ENCODE peak calls at places on chromosomes 7 and 10, in seven cellular contexts. I is neuronal stem cell; P is left lung; W is adrenal gland; D is cardiac muscle cell; T is CD8-positive, alpha-beta memory T cell; M is GM06990. B is an unnamed sample.

GRCh38 chr7:98674461-98674860 is 57.4 kb downstream of the NPTX2 start:
- DNase-seq in M (no peak), W (no peak), P (no peak), D (no peak), I (no peak), T (no peak), B (no peak)

GRCh38 chr10:70035531-70035930 is 17.1 kb upstream of the MACROH2A2 start:
- DNase-seq in D (no peak), M (no peak), P (no peak), W (no peak), I (no peak), T (no peak), B (no peak)

GRCh38 chr7:140512317-140513000 is 33.2 kb upstream of the MKRN1 start:
- DNase-seq in D (peak; percentile 12), T (no peak), W (peak; percentile 23), I (no peak), P (no peak), M (no peak), B (no peak)

GRCh38 chr10:101063548-101064414 is 2.0 kb downstream of the KAZALD1 start:
- DNase-seq in D (no peak), M (no peak), P (no peak), T (no peak), I (no peak), W (no peak), B (peak; percentile 76)

GRCh38 chr10:35042783-35043182 is 47.4 kb downstream of the CUL2 start:
- DNase-seq in I (no peak), P (no peak), T (no peak), W (no peak), D (no peak), M (no peak), B (no peak)

GRCh38 chr7:122303522-122303970 is 1.0 kb downstream of the FEZF1 start:
- DNase-seq in D (no peak), M (no peak), I (no peak), W (no peak), P (no peak), T (no peak), B (no peak)

GRCh38 chr7:100824499-100825214 is 2.7 kb downstream of the EPHB4 start:
- DNase-seq in W (peak; percentile 25), M (no peak), D (no peak), T (no peak), P (peak; percentile 49), I (no peak), B (peak; percentile 60)

GRCh38 chr7:71865169-71865568 is 547.0 kb downstream of the CALN1 start:
- DNase-seq in D (no peak), I (no peak), W (no peak), T (no peak), P (no peak), M (no peak), B (no peak)

GRCh38 chr10:102675151-102675886 is 31.0 kb downstream of the TRIM8 start:
- DNase-seq in W (no peak), M (peak; percentile 33), T (no peak), I (no peak), D (no peak), P (peak; percentile 61), B (peak; percentile 68)
- H3K4me3 ChIP-seq in W (no peak overlapping the region), M (no peak overlapping the region), T (peak overlapping the region; percentile 46), I (no peak overlapping the region), D (no peak overlapping the region), P (no peak overlapping the region), B (no peak overlapping the region)

GRCh38 chr7:2818653-2819052 is 25.5 kb downstream of the GNA12 start:
- DNase-seq in W (no peak), M (no peak), D (no peak), T (no peak), I (no peak), P (no peak), B (no peak)
- H3K27me3 ChIP-seq in W (no peaks in the 10 kb centered on the region), M (no peaks in the 10 kb centered on the region), D (no peaks in the 10 kb centered on the region), T (no peaks in the 10 kb centered on the region), I (no peaks in the 10 kb centered on the region), P (no peaks in the 10 kb centered on the region), B (no peaks in the 10 kb centered on the region)

GRCh38 chr10:87786421-87786820 is 31.6 kb downstream of the ATAD1 start:
- DNase-seq in D (no peak), I (no peak), M (no peak), T (no peak), P (no peak), W (no peak), B (no peak)

GRCh38 chr10:87781545-87781944 is 36.5 kb downstream of the ATAD1 start:
- DNase-seq in I (no peak), W (no peak), M (no peak), T (no peak), P (no peak), D (no peak), B (no peak)

DNA sequence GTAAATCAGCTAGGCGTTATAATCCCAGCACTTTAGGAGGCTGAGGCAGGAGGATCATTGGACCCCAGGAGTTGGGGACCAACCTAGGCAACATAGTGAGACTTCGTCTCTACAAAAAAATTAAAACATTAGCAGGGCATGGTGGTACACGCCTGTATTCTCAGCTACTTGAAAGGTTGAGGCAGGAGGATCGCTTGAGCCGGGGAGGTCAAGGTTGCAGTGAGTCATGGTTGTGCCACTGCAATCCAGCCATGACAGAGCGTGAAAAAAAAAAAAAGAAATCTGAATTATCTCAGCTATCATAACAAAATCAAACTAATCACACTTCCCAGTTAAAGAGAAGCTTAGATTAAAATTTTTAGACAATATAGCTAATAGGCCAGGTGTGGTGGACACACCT is 35.3 kb downstream of the ATAD1 start:
- DNase-seq in T (no peak), M (no peak), D (no peak), P (no peak), W (peak; percentile 83), I (no peak), B (no peak)
- H3K36me3 ChIP-seq in T (peaks cover 16% of the 10 kb centered on the region), M (peaks cover 9% of the 10 kb centered on the region), D (peaks cover 56% of the 10 kb centered on the region), P (peaks cover 51% of the 10 kb centered on the region), W (no peaks in the 10 kb centered on the region), I (peaks cover 91% of the 10 kb centered on the region), B (no peaks in the 10 kb centered on the region)

DNA sequence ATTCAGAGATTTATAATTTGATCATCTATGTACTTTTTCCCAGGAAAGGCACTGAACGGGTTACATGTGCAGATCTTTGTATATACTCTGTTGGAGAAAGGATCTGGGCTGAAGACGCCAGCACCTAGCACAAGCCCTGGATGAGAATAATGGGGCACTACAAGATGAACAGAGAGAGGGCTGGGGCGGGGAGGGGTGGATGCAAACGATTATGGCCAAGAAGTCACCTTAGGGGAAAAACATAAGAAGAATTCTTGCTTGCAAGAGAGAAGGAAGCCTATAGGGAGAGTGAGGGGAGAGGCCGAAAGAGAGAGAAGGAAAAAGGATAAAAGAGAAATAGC is 2.9 kb upstream of the ANTXRL start:
- DNase-seq in M (no peak), I (no peak), D (no peak), W (no peak), T (no peak), P (no peak), B (no peak)
- H3K4me3 ChIP-seq in M (no peak overlapping the region), I (no peak overlapping the region), D (peak overlapping the region; percentile 45), W (no peak overlapping the region), T (peak overlapping the region; percentile 61), P (peak overlapping the region; percentile 74), B (peak overlapping the region; percentile 91)

DNA sequence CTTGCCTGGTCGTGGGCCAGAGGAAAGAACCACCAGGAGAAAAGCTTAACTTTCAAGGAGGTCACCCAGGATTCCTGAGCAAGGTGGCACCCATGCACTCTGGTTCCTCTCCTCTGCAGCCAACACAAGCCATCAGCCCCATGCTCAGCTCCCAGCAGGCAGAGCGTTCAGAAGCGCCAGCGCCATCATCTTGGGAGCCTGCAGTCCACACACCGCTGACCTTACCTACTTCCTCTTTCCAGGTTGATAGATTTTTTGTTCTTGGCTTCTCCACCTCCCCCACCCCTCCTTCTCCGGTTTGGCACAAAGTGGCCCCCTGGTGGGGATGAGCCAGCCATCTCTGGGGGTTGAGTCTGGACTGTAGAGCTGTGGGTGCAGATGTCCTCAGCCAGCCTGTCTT is 1.7 kb upstream of the WDR86 start:
- DNase-seq in D (no peak), P (no peak), I (no peak), T (peak; percentile 26), W (no peak), M (no peak), B (peak; percentile 43)
- H3K27me3 ChIP-seq in D (no peaks in the 10 kb centered on the region), P (peaks cover 68% of the 10 kb centered on the region), I (peaks cover 8% of the 10 kb centered on the region), T (peaks cover 6% of the 10 kb centered on the region), W (peaks cover 37% of the 10 kb centered on the region), M (peaks cover 4% of the 10 kb centered on the region), B (peaks cover 13% of the 10 kb centered on the region)

GRCh38 chr10:104021246-104021645 is 54.3 kb downstream of the SLK start:
- DNase-seq in D (no peak), T (no peak), M (no peak), I (no peak), W (no peak), P (no peak), B (no peak)

GRCh38 chr10:104025524-104025923 is 58.6 kb downstream of the SLK start:
- DNase-seq in P (no peak), I (no peak), W (no peak), M (no peak), D (no peak), T (no peak), B (no peak)

GRCh38 chr10:104020020-104020419 is 53.1 kb downstream of the SLK start:
- DNase-seq in I (no peak), D (no peak), T (no peak), P (no peak), W (no peak), M (no peak), B (no peak)

GRCh38 chr10:104018471-104018870 is 51.5 kb downstream of the SLK start:
- DNase-seq in D (no peak), M (no peak), T (no peak), W (no peak), P (no peak), I (no peak), B (no peak)

DNA sequence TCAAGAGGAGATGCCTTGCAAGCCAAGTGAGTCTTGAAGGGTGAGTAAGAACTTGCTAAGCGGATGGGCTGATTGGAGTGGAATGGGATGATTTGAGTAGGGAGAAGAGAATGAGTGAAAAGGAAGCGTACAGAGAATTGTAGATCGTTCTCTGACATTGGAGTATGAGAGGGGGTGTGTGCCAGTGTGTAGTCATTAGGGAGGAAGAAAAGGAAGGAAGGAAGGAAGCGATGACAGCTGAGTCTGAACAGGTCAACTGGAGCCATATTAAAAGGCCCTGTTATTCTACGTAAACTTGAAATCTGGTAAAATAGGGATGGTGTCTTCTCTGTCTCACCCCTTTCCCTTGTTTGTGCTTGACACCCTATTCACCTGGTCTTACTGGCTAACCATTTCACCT is 55.1 kb downstream of the SLK start:
- DNase-seq in M (no peak), T (no peak), W (no peak), D (no peak), P (no peak), I (no peak), B (no peak)
- H3K36me3 ChIP-seq in M (peaks cover 14% of the 10 kb centered on the region), T (peaks cover 57% of the 10 kb centered on the region), W (peaks cover 67% of the 10 kb centered on the region), D (peaks cover 31% of the 10 kb centered on the region), P (peaks cover 91% of the 10 kb centered on the region), I (peaks cover 95% of the 10 kb centered on the region), B (peaks cover 5% of the 10 kb centered on the region)

GRCh38 chr10:128049226-128050010 is 76.8 kb downstream of the MKI67 start:
- DNase-seq in D (no peak), T (no peak), P (no peak), I (no peak), W (no peak), M (no peak), B (no peak)
- H3K4me3 ChIP-seq in D (no peak overlapping the region), T (peak overlapping the region; percentile 94), P (peak overlapping the region; percentile 51), I (no peak overlapping the region), W (no peak overlapping the region), M (no peak overlapping the region), B (no peak overlapping the region)

B was measured in H7.